ENCODE peak calls at places on chromosome 9, in four cellular contexts. S is lower leg skin, H is HCT116, C is fibroblast of mammary gland. V is an unnamed sample.
A peak's percentile ranks its signal among the peaks of the same experiment; 100 is the strongest.

GRCh38 chr9:90107021-90107771 is 502.4 kb downstream of the GADD45G start:
- DNase-seq in S (no peak), H (no peak), C (peak; percentile 23), V (no peak)

GRCh38 chr9:130173462-130173876 is 1.3 kb downstream of the NCS1 start:
- DNase-seq in S (no peak), H (no peak), C (peak; percentile 25), V (no peak)

GRCh38 chr9:135330685-135331590 is 148.6 kb upstream of the PPP1R26 start:
- DNase-seq in S (peak; percentile 64), H (no peak), C (no peak), V (no peak)

GRCh38 chr9:65458992-65459391 is 174.0 kb upstream of the FOXD4L5 start:
- DNase-seq in S (peak; percentile 66), H (no peak), C (no peak), V (no peak)

GRCh38 chr9:70553718-70554673 is 139.5 kb upstream of the KLF9 start:
- DNase-seq in S (no peak), H (no peak), C (peak; percentile 37), V (peak; percentile 52)

GRCh38 chr9:134585746-134586706 is 55.6 kb upstream of the COL5A1 start:
- DNase-seq in S (peak; percentile 70), H (no peak), C (peak; percentile 49), V (peak; percentile 27)

GRCh38 chr9:123562844-123563346 is 206.9 kb downstream of the CRB2 start:
- DNase-seq in S (no peak), H (no peak), C (peak; percentile 96), V (no peak)

GRCh38 chr9:113589890-113590289 is 126.4 kb downstream of the RGS3 start:
- DNase-seq in S (no peak), H (no peak), C (peak; percentile 72), V (no peak)

GRCh38 chr9:98228392-98229089 is 26.9 kb downstream of the TBC1D2 start:
- DNase-seq in S (no peak), H (no peak), C (no peak), V (no peak)

GRCh38 chr9:36913393-36914211 is 120.5 kb downstream of the PAX5 start:
- DNase-seq in S (no peak), H (no peak), C (no peak), V (no peak)
- TF ChIP-seq CTCF in S (no peak), H (peak; percentile 39), C (no peak), V (no peak)

DNA sequence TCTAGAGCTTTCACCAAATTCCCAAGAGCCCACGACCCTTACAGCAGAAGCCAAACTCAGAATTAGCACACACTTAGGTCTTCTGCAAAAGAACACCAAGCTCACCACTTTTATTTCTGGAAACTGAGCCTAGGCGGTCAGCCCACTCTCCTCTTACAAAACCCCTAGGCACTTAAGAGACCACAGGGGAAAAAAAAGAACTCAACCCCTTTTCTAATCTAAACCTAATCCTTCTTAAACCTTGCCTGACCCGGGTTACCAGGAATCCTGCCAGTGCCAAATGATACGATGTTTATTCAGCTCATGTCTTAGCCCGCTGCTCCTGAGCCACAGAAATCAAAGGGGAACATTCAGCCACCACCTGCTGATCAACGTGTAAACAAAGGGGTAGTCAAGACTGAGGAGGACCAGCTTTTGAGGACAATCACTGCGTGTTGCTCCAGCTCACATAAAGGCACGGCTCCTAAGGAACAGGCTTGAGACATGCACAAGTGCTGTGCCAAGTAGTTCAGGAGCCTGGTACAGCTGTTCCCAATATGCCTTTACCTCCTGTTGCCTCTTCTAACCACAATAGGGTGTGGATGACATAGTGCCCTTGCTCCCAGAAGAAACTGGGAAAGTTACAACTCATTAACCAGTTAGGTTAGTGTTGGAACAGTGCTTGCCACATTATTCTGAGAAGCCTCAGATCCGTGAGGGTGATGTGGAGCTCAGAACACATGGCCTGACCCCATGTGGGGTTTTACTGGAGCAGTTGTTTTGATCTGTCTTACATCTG is 49.3 kb downstream of the ZFAND5 start:
- DNase-seq in S (no peak), H (no peak), C (peak; percentile 82), V (peak; percentile 54)
- H3K4me3 ChIP-seq in S (no peak overlapping the region), H (peak overlapping the region; percentile 2), C (no peak overlapping the region), V (no peak overlapping the region)

GRCh38 chr9:96686638-96687335 is 31.7 kb upstream of the PRXL2C start:
- DNase-seq in S (peak; percentile 95), H (no peak), C (peak; percentile 77), V (peak; percentile 83)
- TF ChIP-seq CTCF in S (no peak), H (no peak), C (peak; percentile 66), V (peak; percentile 16)

DNA sequence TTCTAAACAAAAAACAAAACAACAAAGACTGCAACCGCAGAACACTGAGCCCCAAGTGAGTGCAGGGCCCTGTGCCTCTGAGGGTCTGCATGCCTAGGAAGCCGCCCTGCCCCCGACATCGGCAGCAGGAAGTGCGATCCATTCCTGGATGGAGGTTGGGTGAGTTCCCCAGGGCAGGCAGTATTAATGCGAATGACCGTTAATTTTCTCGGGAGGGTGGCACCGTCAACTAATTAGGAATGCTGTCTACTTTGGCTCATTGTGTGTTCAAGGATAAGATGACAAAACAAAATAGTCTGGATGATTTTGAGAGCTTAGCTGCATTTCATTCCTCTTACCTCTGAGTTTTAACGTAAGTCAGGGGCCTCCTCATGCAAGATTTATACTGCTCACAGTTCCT is 3.1 kb upstream of the NXNL2 start:
- DNase-seq in S (no peak), H (no peak), C (no peak), V (no peak)
- H3K4me3 ChIP-seq in S (no peak overlapping the region), H (no peak overlapping the region), C (peak overlapping the region; percentile 20), V (no peak overlapping the region)

V was measured in left lung.